ENCODE peak calls at places on chromosomes 4 and X, in nine cellular contexts. X, A, Y, J, W, Q, R, L and H are unnamed samples.

GRCh38 chr4:105895324-105895608 is at the start of gene NPNT:
- DNase-seq in X (no peak), A (peak), Y (no peak), J (peak), W (no peak), Q (peak), R (peak), L (no peak), H (no peak)

GRCh38 chr4:55435136-55435535 is 39.4 kb downstream of the TMEM165 start:
- DNase-seq in X (no peak), A (no peak), Y (no peak), J (peak), W (no peak), Q (no peak), R (no peak), L (peak), H (no peak)

GRCh38 chr4:122928930-122929329 is 6.5 kb upstream of the NUDT6 start:
- DNase-seq in X (no peak), A (no peak), Y (no peak), J (no peak), W (no peak), Q (no peak), R (no peak), L (no peak), H (no peak)

GRCh38 chr4:159012381-159012780 is 90.5 kb upstream of the RAPGEF2 start:
- DNase-seq in X (no peak), A (no peak), Y (peak), J (no peak), W (no peak), Q (no peak), R (no peak), L (peak), H (no peak)

GRCh38 chrX:103398321-103398937 is 22.1 kb downstream of the BEX3 start:
- DNase-seq in X (peak), A (no peak), Y (peak), J (no peak), W (no peak), Q (no peak), R (no peak), L (peak), H (no peak)

GRCh38 chr4:10196191-10196590 is 79.6 kb upstream of the WDR1 start:
- DNase-seq in X (no peak), A (no peak), Y (no peak), J (no peak), W (no peak), Q (no peak), R (no peak), L (no peak), H (no peak)

GRCh38 chr4:107801766-107802211 is 22.9 kb upstream of the SGMS2 start:
- DNase-seq in X (no peak), A (no peak), Y (peak), J (no peak), W (no peak), Q (no peak), R (no peak), L (peak), H (no peak)

GRCh38 chrX:41912922-41913321 is 10.4 kb downstream of the CASK start:
- DNase-seq in X (no peak), A (no peak), Y (peak), J (no peak), W (no peak), Q (no peak), R (no peak), L (peak), H (no peak)

GRCh38 chr4:36716874-36717273 is 435.5 kb downstream of the DTHD1 start:
- DNase-seq in X (no peak), A (no peak), Y (peak), J (no peak), W (no peak), Q (no peak), R (no peak), L (no peak), H (no peak)

GRCh38 chrX:6732101-6732500 is 197.2 kb upstream of the VCX3A start:
- DNase-seq in X (no peak), A (no peak), Y (no peak), J (no peak), W (no peak), Q (no peak), R (no peak), L (no peak), H (no peak)

GRCh38 chrX:95974885-95975284 is 709.8 kb upstream of the DIAPH2 start:
- DNase-seq in X (no peak), A (no peak), Y (no peak), J (no peak), W (no peak), Q (no peak), R (no peak), L (no peak), H (no peak)

GRCh38 chr4:10074767-10075105 is 41.9 kb downstream of the WDR1 start:
- DNase-seq in X (peak), A (no peak), Y (peak), J (peak), W (no peak), Q (no peak), R (no peak), L (peak), H (no peak)

GRCh38 chrX:44795945-44796450 is 47.8 kb upstream of the DUSP21 start:
- DNase-seq in X (no peak), A (no peak), Y (no peak), J (no peak), W (no peak), Q (no peak), R (no peak), L (no peak), H (no peak)

GRCh38 chr4:51895816-51896408 is 53.0 kb downstream of the DCUN1D4 start:
- DNase-seq in X (peak), A (no peak), Y (peak), J (peak), W (peak), Q (peak), R (no peak), L (peak), H (peak)

GRCh38 chr4:169663894-169664293 is 43.5 kb downstream of the CLCN3 start:
- DNase-seq in X (no peak), A (no peak), Y (peak), J (no peak), W (no peak), Q (no peak), R (no peak), L (peak), H (no peak)

GRCh38 chr4:101086801-101087586 is 260.3 kb downstream of the PPP3CA start:
- DNase-seq in X (no peak), A (no peak), Y (no peak), J (peak), W (no peak), Q (no peak), R (no peak), L (no peak), H (no peak)

GRCh38 chrX:67724359-67725110 is 180.7 kb downstream of the AR start:
- DNase-seq in X (no peak), A (no peak), Y (no peak), J (no peak), W (no peak), Q (no peak), R (no peak), L (no peak), H (no peak)

GRCh38 chr4:141375855-141376254 is 155.2 kb downstream of the ZNF330 start:
- DNase-seq in X (peak), A (no peak), Y (peak), J (peak), W (peak), Q (no peak), R (no peak), L (peak), H (no peak)

GRCh38 chr4:1031956-1032795 is 20.8 kb downstream of the FGFRL1 start:
- DNase-seq in X (no peak), A (no peak), Y (no peak), J (no peak), W (no peak), Q (no peak), R (no peak), L (no peak), H (no peak)

GRCh38 chrX:132258509-132258908 is 39.3 kb upstream of the RAP2C start:
- DNase-seq in X (no peak), A (no peak), Y (no peak), J (no peak), W (no peak), Q (no peak), R (no peak), L (no peak), H (no peak)

GRCh38 chr4:80005863-80006262 is 67.2 kb downstream of the ANTXR2 start:
- DNase-seq in X (no peak), A (no peak), Y (peak), J (no peak), W (no peak), Q (no peak), R (no peak), L (peak), H (no peak)

GRCh38 chrX:130173190-130173895 is 1.6 kb downstream of the RAB33A start:
- DNase-seq in X (no peak), A (no peak), Y (no peak), J (no peak), W (no peak), Q (no peak), R (peak), L (peak), H (peak)

GRCh38 chr4:63663870-63664269 is 745.4 kb downstream of the TECRL start:
- DNase-seq in X (no peak), A (no peak), Y (no peak), J (no peak), W (no peak), Q (no peak), R (no peak), L (no peak), H (no peak)

GRCh38 chr4:54276633-54277426 is 47.7 kb downstream of the PDGFRA start:
- DNase-seq in X (no peak), A (no peak), Y (peak), J (peak), W (no peak), Q (peak), R (no peak), L (no peak), H (no peak)

GRCh38 chr4:27000122-27000521 is 139.5 kb downstream of the STIM2 start:
- DNase-seq in X (no peak), A (no peak), Y (no peak), J (no peak), W (no peak), Q (no peak), R (no peak), L (no peak), H (no peak)

GRCh38 chrX:103393487-103393886 is 17.1 kb downstream of the BEX3 start:
- DNase-seq in X (no peak), A (no peak), Y (no peak), J (no peak), W (no peak), Q (no peak), R (no peak), L (peak), H (no peak)

GRCh38 chrX:40171513-40172168 is 73.9 kb upstream of the BCOR start:
- DNase-seq in X (no peak), A (peak), Y (no peak), J (no peak), W (no peak), Q (no peak), R (peak), L (no peak), H (no peak)

GRCh38 chrX:15988661-15989603 is 134.3 kb upstream of the AP1S2 start:
- DNase-seq in X (peak), A (no peak), Y (peak), J (peak), W (peak), Q (no peak), R (no peak), L (peak), H (no peak)
- TF ChIP-seq CTCF in X (no peak), A (no peak), Y (no peak), J (no peak), W (no peak), Q (no peak), R (no peak), L (no peak), H (no peak)

GRCh38 chr4:8886625-8887406 is 15.2 kb upstream of the HMX1 start:
- DNase-seq in X (no peak), A (no peak), Y (no peak), J (no peak), W (no peak), Q (no peak), R (no peak), L (no peak), H (no peak)
- TF ChIP-seq CTCF in X (peak), A (no peak), Y (peak), J (peak), W (peak), Q (peak), R (peak), L (no peak), H (peak)

GRCh38 chr4:132619968-132620367 is 529.1 kb upstream of the PCDH10 start:
- DNase-seq in X (no peak), A (no peak), Y (no peak), J (no peak), W (no peak), Q (no peak), R (no peak), L (no peak), H (no peak)

DNA sequence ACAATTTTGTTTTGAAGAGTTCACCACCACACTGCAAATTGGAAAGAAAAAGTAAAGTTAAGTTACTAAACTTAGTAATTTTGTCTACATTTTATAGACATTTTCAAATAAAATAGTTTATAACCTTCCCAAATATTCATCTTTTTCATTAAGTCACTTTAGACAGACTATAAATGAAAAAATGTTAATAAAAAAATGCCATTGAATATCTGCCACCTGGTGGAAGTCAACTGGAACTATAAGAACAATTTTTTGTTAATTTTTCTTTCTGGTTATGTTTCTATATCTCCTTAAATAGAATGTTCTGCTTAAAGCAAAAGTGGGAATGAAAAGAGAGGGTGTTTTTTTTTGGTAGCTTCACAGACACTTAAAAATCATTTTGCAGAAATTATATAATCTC is 534.4 kb upstream of the PCDH10 start:
- DNase-seq in X (no peak), A (no peak), Y (no peak), J (peak), W (no peak), Q (no peak), R (no peak), L (peak), H (no peak)
- TF ChIP-seq CTCF in X (no peak), A (no peak), Y (peak), J (no peak), W (peak), Q (peak), R (no peak), L (peak), H (peak)

GRCh38 chr4:8862334-8862733 is 9.3 kb downstream of the HMX1 start:
- DNase-seq in X (no peak), A (no peak), Y (no peak), J (no peak), W (no peak), Q (no peak), R (no peak), L (no peak), H (no peak)

GRCh38 chr4:8862800-8863758 is 8.6 kb downstream of the HMX1 start:
- DNase-seq in X (no peak), A (no peak), Y (no peak), J (peak), W (no peak), Q (no peak), R (no peak), L (no peak), H (no peak)

GRCh38 chr4:8860892-8861575 is 10.6 kb downstream of the HMX1 start:
- DNase-seq in X (no peak), A (no peak), Y (no peak), J (peak), W (no peak), Q (no peak), R (no peak), L (no peak), H (no peak)

GRCh38 chr4:8860096-8860891 is 11.3 kb downstream of the HMX1 start:
- DNase-seq in X (no peak), A (no peak), Y (peak), J (peak), W (no peak), Q (no peak), R (no peak), L (no peak), H (no peak)

GRCh38 chr4:8861576-8862279 is 9.9 kb downstream of the HMX1 start:
- DNase-seq in X (no peak), A (no peak), Y (no peak), J (peak), W (no peak), Q (no peak), R (no peak), L (no peak), H (no peak)
- TF ChIP-seq CTCF in X (no peak), A (no peak), Y (no peak), J (no peak), W (no peak), Q (peak), R (no peak), L (no peak), H (no peak)

GRCh38 chr4:40831462-40831861 is 81.7 kb downstream of the NSUN7 start:
- DNase-seq in X (no peak), A (no peak), Y (no peak), J (no peak), W (no peak), Q (no peak), R (no peak), L (no peak), H (no peak)
- TF ChIP-seq CTCF in X (no peak), A (no peak), Y (no peak), J (no peak), W (no peak), Q (no peak), R (no peak), L (no peak), H (no peak)

GRCh38 chr4:4852591-4853362 is 6.7 kb upstream of the MSX1 start:
- DNase-seq in X (no peak), A (no peak), Y (peak), J (peak), W (peak), Q (peak), R (no peak), L (peak), H (no peak)
- TF ChIP-seq CTCF in X (no peak), A (no peak), Y (no peak), J (no peak), W (peak), Q (peak), R (no peak), L (peak), H (peak)